ENCODE peak calls at places on chromosomes 16 and 17, in eight cellular contexts. J is BE2C, A is OCI-LY7, E is lung, I is tibial nerve, Z is body of pancreas, D is ascending aorta, T is pancreas. X is an unnamed sample.
A peak's percentile ranks its signal among the peaks of the same experiment; 100 is the strongest.

GRCh38 chr17:76200354-76200753 is 39.9 kb downstream of the RNF157 start:
- DNase-seq in I (no peak), D (no peak), A (no peak), E (no peak), T (no peak), Z (no peak), J (no peak), X (no peak)

GRCh38 chr16:66653581-66654350 is 42.8 kb downstream of the CMTM4 start:
- DNase-seq in D (no peak), T (no peak), I (no peak), Z (no peak), J (no peak), E (no peak), A (no peak), X (no peak)

GRCh38 chr16:66832661-66833305 is 2.0 kb upstream of the NAE1 start:
- DNase-seq in A (no peak), T (no peak), Z (no peak), E (no peak), D (no peak), I (no peak), J (no peak), X (no peak)

GRCh38 chr16:68719993-68720489 is 17.1 kb upstream of the CDH1 start:
- DNase-seq in Z (no peak), T (no peak), I (no peak), J (no peak), D (no peak), A (no peak), E (no peak), X (no peak)

GRCh38 chr17:146983-147761 is 9.8 kb downstream of the SCGB1C2 start:
- DNase-seq in T (peak; percentile 12), Z (peak; percentile 9), E (no peak), I (no peak), J (no peak), D (peak; percentile 54), A (no peak), X (peak; percentile 62)

GRCh38 chr17:36112572-36112971 is 8.9 kb downstream of the CCL4 start:
- DNase-seq in A (no peak), Z (no peak), D (no peak), E (no peak), T (no peak), J (no peak), I (no peak), X (no peak)

GRCh38 chr17:35788504-35788998 is 6.9 kb downstream of the MMP28 start:
- DNase-seq in D (peak; percentile 65), A (no peak), Z (no peak), I (no peak), E (no peak), T (no peak), J (peak; percentile 53), X (no peak)

GRCh38 chr17:62715882-62716390 is 88.5 kb downstream of the MRC2 start:
- DNase-seq in D (no peak), I (no peak), A (no peak), J (no peak), Z (no peak), T (no peak), E (no peak), X (no peak)

DNA sequence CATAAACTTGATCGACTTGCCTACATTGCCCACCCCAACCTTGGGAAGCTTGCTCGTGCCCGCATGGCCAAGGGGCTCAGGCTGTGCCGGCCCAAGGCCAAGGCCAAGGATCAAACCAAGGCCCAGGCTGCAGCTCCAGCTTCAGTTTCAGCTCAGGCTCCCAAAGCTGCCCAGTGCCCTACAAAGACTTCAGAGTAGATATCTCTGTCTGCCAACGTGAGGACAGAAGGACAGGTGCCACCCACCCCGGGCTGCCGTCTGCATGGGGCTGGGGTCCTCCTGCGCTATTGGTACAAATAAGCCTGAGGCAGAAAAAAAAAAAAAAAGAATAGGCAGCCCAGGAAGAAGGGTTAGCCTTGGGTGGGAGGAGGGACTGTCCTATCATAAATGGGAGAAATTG is 37.1 kb downstream of the DNAH2 start:
- DNase-seq in I (no peak), E (no peak), T (no peak), J (no peak), A (no peak), Z (no peak), D (no peak), X (no peak)
- TF ChIP-seq CTCF in I (no peak), E (no peak), T (no peak), J (no peak), A (no peak), Z (no peak), D (no peak), X (no peak)

GRCh38 chr16:85568519-85568918 is 44.6 kb upstream of the GSE1 start:
- DNase-seq in J (no peak), E (peak; percentile 67), T (no peak), Z (no peak), I (no peak), A (no peak), D (no peak), X (no peak)
- H3K4me1 ChIP-seq in J (peaks cover 4% of the 10 kb centered on the region), E (peaks cover 4% of the 10 kb centered on the region), T (peaks cover 12% of the 10 kb centered on the region), Z (peaks cover 55% of the 10 kb centered on the region), I (peaks cover 34% of the 10 kb centered on the region), A (peaks cover 33% of the 10 kb centered on the region), D (peaks cover 6% of the 10 kb centered on the region), X (peaks cover 68% of the 10 kb centered on the region)

GRCh38 chr16:4419402-4419801 is 3.0 kb upstream of the CORO7 start:
- DNase-seq in A (no peak), T (no peak), J (no peak), E (no peak), D (no peak), I (no peak), Z (no peak), X (no peak)
- TF ChIP-seq CTCF in A (no peak), T (no peak), J (no peak), E (no peak), D (no peak), I (no peak), Z (no peak), X (no peak)

GRCh38 chr17:78340183-78340955 is 19.5 kb downstream of the SOCS3 start:
- DNase-seq in E (no peak), Z (no peak), I (no peak), J (no peak), A (no peak), D (no peak), T (no peak), X (peak; percentile 78)
- H3K4me1 ChIP-seq in E (peaks cover 18% of the 10 kb centered on the region), Z (peaks cover 27% of the 10 kb centered on the region), I (peaks cover 52% of the 10 kb centered on the region), J (no peaks in the 10 kb centered on the region), A (peaks cover 47% of the 10 kb centered on the region), D (peaks cover 22% of the 10 kb centered on the region), T (peaks cover 11% of the 10 kb centered on the region), X (peaks cover 88% of the 10 kb centered on the region)

GRCh38 chr16:84791088-84791487 is 28.7 kb upstream of the CRISPLD2 start:
- DNase-seq in I (no peak), E (no peak), D (no peak), J (no peak), A (no peak), T (no peak), Z (no peak), X (no peak)
- TF ChIP-seq CTCF in I (no peak), E (no peak), D (no peak), J (no peak), A (no peak), T (no peak), Z (no peak), X (no peak)

GRCh38 chr17:12664894-12665262 is 812 bp upstream of the MYOCD start:
- DNase-seq in E (no peak), A (no peak), I (no peak), J (no peak), Z (no peak), T (no peak), D (peak; percentile 65), X (no peak)
- H3K4me1 ChIP-seq in E (no peaks in the 10 kb centered on the region), A (no peaks in the 10 kb centered on the region), I (peaks cover 14% of the 10 kb centered on the region), J (no peaks in the 10 kb centered on the region), Z (peaks cover 13% of the 10 kb centered on the region), T (peaks cover 4% of the 10 kb centered on the region), D (no peaks in the 10 kb centered on the region), X (peaks cover 14% of the 10 kb centered on the region)

GRCh38 chr17:43939886-43940285 is 2.4 kb downstream of the PPY start:
- DNase-seq in T (no peak), J (no peak), D (no peak), E (no peak), I (no peak), Z (no peak), A (no peak), X (no peak)

GRCh38 chr17:43938838-43939182 is 3.5 kb downstream of the PPY start:
- DNase-seq in T (no peak), A (no peak), Z (no peak), E (no peak), I (no peak), D (no peak), J (no peak), X (no peak)

GRCh38 chr17:43943769-43944418 is 1.6 kb upstream of the PPY start:
- DNase-seq in E (peak; percentile 81), Z (peak; percentile 82), J (peak; percentile 91), T (peak; percentile 77), A (peak; percentile 82), D (peak; percentile 89), I (peak; percentile 62), X (peak; percentile 95)

GRCh38 chr17:43942286-43942685 is at the start of gene PPY:
- DNase-seq in J (no peak), T (no peak), A (no peak), D (no peak), I (no peak), E (no peak), Z (no peak), X (no peak)

DNA sequence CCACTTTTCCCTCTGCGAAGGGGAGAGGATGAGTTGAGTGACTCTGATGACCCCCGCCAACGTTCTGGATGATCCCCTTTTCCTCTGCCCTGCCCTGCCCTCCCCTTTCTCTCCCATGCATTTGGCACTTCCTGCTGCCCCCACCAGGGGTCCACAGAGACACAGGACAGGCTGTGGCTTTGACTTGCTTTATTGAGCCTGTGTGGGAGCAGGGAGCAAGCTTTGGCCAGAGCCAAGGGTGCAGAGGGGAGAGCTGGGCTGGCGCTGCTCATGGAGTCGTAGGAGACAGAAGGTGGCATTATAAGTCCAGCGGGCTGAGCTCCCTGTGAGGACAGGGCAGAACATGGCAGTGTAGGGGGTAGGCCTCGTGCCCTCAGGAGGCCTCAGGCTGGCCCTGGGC is 1.6 kb downstream of the PPY start:
- DNase-seq in J (peak; percentile 84), D (no peak), E (no peak), I (no peak), Z (no peak), T (no peak), A (peak; percentile 44), X (no peak)
- TF ChIP-seq CTCF in J (peak; percentile 82), D (no peak), E (no peak), I (no peak), Z (no peak), T (no peak), A (peak; percentile 66), X (peak; percentile 8)

DNA sequence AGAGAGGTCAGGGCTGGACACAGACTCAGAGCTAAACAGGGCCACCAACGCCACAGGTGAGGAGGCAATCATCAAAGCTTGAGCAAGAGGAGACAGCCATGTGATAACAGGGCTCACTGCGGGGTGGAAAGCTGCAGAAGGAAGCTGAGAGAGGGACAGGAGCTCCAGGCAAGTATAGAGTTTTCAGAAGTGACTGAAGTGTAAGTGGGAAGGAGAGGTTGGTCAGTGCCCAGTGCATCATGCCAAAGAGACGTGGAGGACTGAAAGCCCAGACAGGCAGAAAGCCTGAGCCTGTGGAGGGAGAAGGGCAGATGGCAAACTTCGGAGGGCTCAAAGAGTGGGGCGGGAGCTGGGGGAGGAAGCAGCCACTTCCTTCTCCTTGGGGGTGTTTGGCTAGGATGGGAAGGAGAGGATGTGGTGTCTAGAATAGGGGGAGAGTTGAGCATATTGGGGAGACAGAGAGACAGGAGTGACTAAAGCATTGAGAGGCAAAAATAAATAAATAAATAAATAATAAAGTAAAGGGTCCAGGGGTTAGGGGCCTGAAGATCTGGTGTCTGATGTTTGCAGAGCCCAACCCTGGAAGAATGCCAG is 2.6 kb downstream of the KIFC3 start:
- DNase-seq in E (no peak), D (no peak), T (no peak), Z (no peak), A (no peak), J (no peak), I (no peak), X (no peak)
- H3K4me1 ChIP-seq in E (peaks cover 8% of the 10 kb centered on the region), D (peaks cover 28% of the 10 kb centered on the region), T (peaks cover 36% of the 10 kb centered on the region), Z (peaks cover 88% of the 10 kb centered on the region), A (no peaks in the 10 kb centered on the region), J (peaks cover 22% of the 10 kb centered on the region), I (peaks cover 82% of the 10 kb centered on the region), X (peaks cover 43% of the 10 kb centered on the region)

X was measured in spleen.